ENCODE peak calls at places on chromosomes 3 and 15, in four cellular contexts. B is RWPE2, P is A673, Q is GM23248. C is an unnamed sample.
A peak's percentile ranks its signal among the peaks of the same experiment; 100 is the strongest.

GRCh38 chr3:108493862-108494261 is 16.5 kb downstream of the MYH15 start:
- DNase-seq in Q (peak; percentile 44), P (no peak), B (no peak), C (peak; percentile 47)

GRCh38 chr3:46935168-46935858 is 41.2 kb downstream of the CCDC12 start:
- DNase-seq in B (peak; percentile 86), Q (peak; percentile 98), P (peak; percentile 75), C (peak; percentile 85)

GRCh38 chr3:103085465-103085864 is 650.6 kb downstream of the ZPLD1 start:
- DNase-seq in Q (no peak), B (no peak), P (peak; percentile 9), C (no peak)

GRCh38 chr15:74193905-74194304 is 8.7 kb downstream of the STRA6 start:
- DNase-seq in P (no peak), Q (no peak), B (no peak), C (peak; percentile 22)

GRCh38 chr15:68464451-68465090 is 32.6 kb upstream of the ITGA11 start:
- DNase-seq in Q (peak; percentile 85), B (no peak), P (peak; percentile 30), C (no peak)

GRCh38 chr3:159458010-159458409 is 530.6 kb upstream of the IL12A start:
- DNase-seq in P (no peak), B (peak; percentile 89), Q (peak; percentile 91), C (no peak)

GRCh38 chr3:130539005-130539404 is 22.0 kb downstream of the COL6A6 start:
- DNase-seq in Q (peak; percentile 63), P (peak; percentile 81), B (no peak), C (no peak)

GRCh38 chr3:45134758-45135521 is 11.2 kb downstream of the CDCP1 start:
- DNase-seq in Q (peak; percentile 63), P (no peak), B (no peak), C (no peak)

GRCh38 chr15:74245342-74245931 is 9.3 kb downstream of the CCDC33 start:
- DNase-seq in P (peak; percentile 80), Q (peak; percentile 20), B (no peak), C (no peak)

GRCh38 chr3:186217820-186218164 is 108.9 kb upstream of the ETV5 start:
- DNase-seq in P (no peak), Q (no peak), B (no peak), C (no peak)

GRCh38 chr3:149783576-149783975 is 8.8 kb downstream of the ANKUB1 start:
- DNase-seq in B (no peak), Q (peak; percentile 65), P (no peak), C (no peak)

GRCh38 chr3:79314962-79315361 is 452.8 kb downstream of the ROBO1 start:
- DNase-seq in P (no peak), Q (no peak), B (no peak), C (no peak)

GRCh38 chr3:72458365-72458764 is 389.9 kb downstream of the SHQ1 start:
- DNase-seq in B (no peak), Q (no peak), P (no peak), C (no peak)

GRCh38 chr3:123258811-123259420 is 57.2 kb downstream of the SEC22A start:
- DNase-seq in B (no peak), P (peak; percentile 80), Q (peak; percentile 83), C (no peak)

GRCh38 chr3:124761935-124762334 is 31.7 kb downstream of the UMPS start:
- DNase-seq in P (no peak), Q (no peak), B (no peak), C (no peak)

GRCh38 chr15:74227968-74228722 is 8.0 kb upstream of the CCDC33 start:
- DNase-seq in Q (no peak), P (peak; percentile 87), B (no peak), C (no peak)

GRCh38 chr3:191383104-191383503 is 52.8 kb upstream of the UTS2B start:
- DNase-seq in B (no peak), Q (peak; percentile 38), P (no peak), C (no peak)

GRCh38 chr3:198093082-198093679 is 133.2 kb downstream of the LMLN start:
- DNase-seq in Q (no peak), P (no peak), B (no peak), C (no peak)

GRCh38 chr15:101608182-101608581 is 44.0 kb downstream of the TM2D3 start:
- DNase-seq in P (no peak), Q (no peak), B (no peak), C (no peak)

GRCh38 chr3:109023656-109024254 is 70.1 kb upstream of the GUCA1C start:
- DNase-seq in Q (peak; percentile 58), B (no peak), P (peak; percentile 59), C (no peak)

GRCh38 chr15:38522922-38523321 is 41.7 kb downstream of the RASGRP1 start:
- DNase-seq in B (no peak), Q (no peak), P (no peak), C (no peak)

GRCh38 chr3:192042116-192042515 is 581.2 kb downstream of the PYDC2 start:
- DNase-seq in P (no peak), Q (no peak), B (no peak), C (no peak)

GRCh38 chr3:71468311-71469130 is 115.0 kb downstream of the FOXP1 start:
- DNase-seq in P (peak; percentile 1), Q (no peak), B (no peak), C (no peak)

GRCh38 chr3:149462653-149463052 is 11.8 kb upstream of the TM4SF4 start:
- DNase-seq in P (no peak), Q (peak; percentile 73), B (no peak), C (no peak)

GRCh38 chr15:79640206-79640605 is 208.1 kb downstream of the MINAR1 start:
- DNase-seq in Q (peak; percentile 92), B (peak; percentile 73), P (peak; percentile 9), C (peak; percentile 46)

GRCh38 chr15:64340355-64340754 is 15.6 kb downstream of the CSNK1G1 start:
- DNase-seq in B (no peak), Q (no peak), P (no peak), C (no peak)

GRCh38 chr3:123535580-123535979 is 49.3 kb downstream of the HACD2 start:
- DNase-seq in Q (peak; percentile 95), B (no peak), P (peak; percentile 54), C (no peak)

GRCh38 chr3:127953636-127954035 is 38.6 kb downstream of the KBTBD12 start:
- DNase-seq in P (no peak), B (no peak), Q (peak; percentile 70), C (no peak)

GRCh38 chr3:142498397-142499180 is 50.8 kb upstream of the XRN1 start:
- DNase-seq in Q (no peak), P (no peak), B (no peak), C (no peak)

GRCh38 chr15:26615927-26616302 is 157.0 kb downstream of the GABRB3 start:
- DNase-seq in Q (no peak), B (no peak), P (no peak), C (no peak)

GRCh38 chr15:26614734-26615133 is 158.1 kb downstream of the GABRB3 start:
- DNase-seq in Q (no peak), B (no peak), P (no peak), C (no peak)

GRCh38 chr15:26620528-26620927 is 152.3 kb downstream of the GABRB3 start:
- DNase-seq in P (no peak), Q (no peak), B (no peak), C (no peak)

DNA sequence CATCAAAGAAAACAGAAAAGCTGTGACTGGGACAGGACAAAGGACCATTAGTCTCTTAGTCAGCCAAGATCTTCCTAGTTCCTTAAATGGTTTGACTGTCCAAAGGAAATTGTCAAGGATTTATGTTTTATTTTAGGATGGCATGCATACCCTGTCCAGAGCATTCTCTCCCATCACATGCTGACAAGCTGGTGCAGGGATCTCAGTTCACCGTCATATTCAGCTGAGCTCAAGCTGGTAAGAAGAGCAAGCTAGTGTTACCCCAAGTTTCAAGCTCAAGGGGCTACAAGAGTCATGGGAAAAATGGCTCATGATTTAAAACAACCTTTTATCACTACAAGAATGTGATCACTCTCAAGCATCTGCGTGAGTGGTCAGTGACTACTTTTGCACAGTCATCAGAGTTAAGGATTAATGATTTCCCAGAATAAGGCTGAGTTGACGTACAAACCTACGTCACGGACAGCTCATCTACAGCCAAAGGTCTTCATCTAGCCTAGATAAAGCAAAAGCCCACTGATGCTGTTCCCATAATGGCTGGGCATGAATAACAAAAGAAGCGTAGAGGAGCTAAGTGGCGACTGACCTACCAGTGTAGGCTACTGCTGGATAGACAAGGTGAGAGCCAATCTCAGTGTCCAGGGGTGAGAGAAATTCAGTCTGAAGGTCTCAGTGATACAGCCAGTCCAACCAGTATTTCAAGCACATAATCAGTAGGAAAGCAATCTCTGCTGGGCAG is 157.5 kb downstream of the GABRB3 start:
- DNase-seq in P (no peak), B (no peak), Q (no peak), C (no peak)
- H3K27ac ChIP-seq in P (no peak overlapping the region), B (no peak overlapping the region), Q (no peak overlapping the region), C (no peak overlapping the region)

GRCh38 chr3:23920151-23920655 is 3.3 kb downstream of the RPL15 start:
- DNase-seq in B (no peak), Q (no peak), P (no peak), C (no peak)
- H3K4me3 ChIP-seq in B (no peak overlapping the region), Q (peak overlapping the region; percentile 95), P (no peak overlapping the region), C (peak overlapping the region; percentile 86)

DNA sequence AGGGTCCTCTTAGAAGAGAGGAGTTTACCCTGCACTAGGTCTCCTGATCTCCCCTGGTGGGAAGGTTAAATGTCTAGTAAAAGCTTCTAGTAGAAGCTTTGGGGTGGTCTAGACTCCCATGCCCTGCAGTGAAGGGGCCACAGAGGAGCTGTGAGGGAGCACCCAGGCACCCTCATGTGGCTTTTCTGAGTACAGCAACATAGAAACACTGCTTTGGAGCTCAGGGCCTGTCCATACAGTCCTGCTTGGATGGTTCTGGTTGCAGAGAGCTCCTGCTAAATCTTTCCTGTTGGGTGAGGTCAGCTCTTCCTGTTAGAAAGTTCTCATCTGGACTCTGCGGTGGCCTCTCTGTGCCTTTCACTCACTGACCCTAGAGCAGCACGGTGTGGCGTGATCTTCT is 47.8 kb downstream of the GPD1L start:
- DNase-seq in P (no peak), B (no peak), Q (peak; percentile 11), C (no peak)
- H3K27ac ChIP-seq in P (no peak overlapping the region), B (no peak overlapping the region), Q (no peak overlapping the region), C (no peak overlapping the region)

GRCh38 chr15:78564743-78565096 is 600 bp upstream of the CHRNA5 start:
- DNase-seq in P (no peak), Q (no peak), B (no peak), C (no peak)
- H3K4me3 ChIP-seq in P (peak overlapping the region; percentile 68), Q (peak overlapping the region; percentile 70), B (peak overlapping the region; percentile 97), C (peak overlapping the region; percentile 51)

C was measured in left lung.